ENCODE peak calls at places on chromosomes 12 and 14, in five cellular contexts. F, Y, Z, H and L are unnamed samples.

GRCh38 chr14:100498068-100498467 is 89.1 kb downstream of the BEGAIN start:
- DNase-seq in F (no peak), Y (no peak), Z (no peak), H (no peak), L (no peak)

GRCh38 chr12:89162704-89163261 is 189.5 kb downstream of the DUSP6 start:
- DNase-seq in F (no peak), Y (no peak), Z (peak), H (no peak), L (no peak)

GRCh38 chr12:67661311-67662011 is 12.9 kb downstream of the DYRK2 start:
- DNase-seq in F (no peak), Y (no peak), Z (no peak), H (no peak), L (no peak)

GRCh38 chr12:108270035-108270840 is 68.9 kb downstream of the CMKLR1 start:
- DNase-seq in F (no peak), Y (no peak), Z (no peak), H (no peak), L (no peak)

GRCh38 chr12:63103489-63104131 is 47.4 kb downstream of the AVPR1A start:
- DNase-seq in F (no peak), Y (no peak), Z (no peak), H (peak), L (no peak)

GRCh38 chr12:124487834-124488165 is 79.6 kb downstream of the NCOR2 start:
- DNase-seq in F (no peak), Y (no peak), Z (no peak), H (no peak), L (no peak)

GRCh38 chr14:34347683-34348082 is 114.4 kb downstream of the SPTSSA start:
- DNase-seq in F (no peak), Y (no peak), Z (no peak), H (no peak), L (no peak)

GRCh38 chr14:103540816-103541493 is 12.0 kb downstream of the TRMT61A start:
- DNase-seq in F (no peak), Y (no peak), Z (no peak), H (no peak), L (no peak)

GRCh38 chr14:106166232-106166631 is 639.8 kb downstream of the TMEM121 start:
- DNase-seq in F (no peak), Y (no peak), Z (no peak), H (no peak), L (no peak)

GRCh38 chr14:104137297-104138097 is 890 bp upstream of the KIF26A start:
- DNase-seq in F (no peak), Y (peak), Z (no peak), H (peak), L (no peak)

GRCh38 chr12:107494331-107494730 is 191.3 kb upstream of the PWP1 start:
- DNase-seq in F (no peak), Y (no peak), Z (no peak), H (no peak), L (no peak)

GRCh38 chr14:98826618-98827017 is 445.4 kb downstream of the BCL11B start:
- DNase-seq in F (no peak), Y (no peak), Z (no peak), H (no peak), L (no peak)

GRCh38 chr12:50017047-50017446 is 8.2 kb downstream of the RACGAP1 start:
- DNase-seq in F (no peak), Y (peak), Z (peak), H (no peak), L (peak)

GRCh38 chr12:91817512-91817911 is 328.1 kb downstream of the BTG1 start:
- DNase-seq in F (no peak), Y (no peak), Z (no peak), H (no peak), L (no peak)

GRCh38 chr12:68538722-68539614 is 71.7 kb upstream of the RAP1B start:
- DNase-seq in F (no peak), Y (no peak), Z (no peak), H (no peak), L (no peak)

GRCh38 chr12:42779186-42779859 is 189.8 kb upstream of the PRICKLE1 start:
- DNase-seq in F (no peak), Y (no peak), Z (no peak), H (peak), L (no peak)

GRCh38 chr12:15001733-15002471 is 29.1 kb downstream of the PDE6H start:
- DNase-seq in F (peak), Y (peak), Z (no peak), H (peak), L (no peak)

GRCh38 chr12:106139422-106140141 is 828 bp upstream of the NUAK1 start:
- DNase-seq in F (peak), Y (peak), Z (no peak), H (peak), L (peak)

GRCh38 chr12:2650261-2651060 is 144.3 kb upstream of the FKBP4 start:
- DNase-seq in F (no peak), Y (no peak), Z (no peak), H (no peak), L (no peak)

GRCh38 chr12:49876070-49876469 is 27.6 kb downstream of the FAIM2 start:
- DNase-seq in F (no peak), Y (no peak), Z (no peak), H (no peak), L (no peak)